ENCODE peak calls at places on chromosomes 2 and 18, in eight cellular contexts. M is RWPE2; W is iPS DF 6.9; R is left ventricle myocardium inferior; C is Peyer's patch; H is CD4-positive, alpha-beta memory T cell; T is lower lobe of right lung; U is gastrocnemius medialis. A is an unnamed sample.

GRCh38 chr2:218627939-218628338 is 20.2 kb downstream of the PLCD4 start:
- DNase-seq in M (no peak), W (no peak), R (no peak), C (no peak), H (no peak), T (no peak), U (no peak), A (no peak)

GRCh38 chr2:174327958-174328308 is 6.8 kb upstream of the SP9 start:
- DNase-seq in M (no peak), W (no peak), R (no peak), C (no peak), H (no peak), T (no peak), U (no peak), A (no peak)

GRCh38 chr2:33442528-33443069 is 33.9 kb upstream of the RASGRP3 start:
- DNase-seq in M (no peak), W (no peak), R (no peak), C (no peak), H (no peak), T (no peak), U (no peak), A (no peak)

GRCh38 chr2:206983156-206983875 is 44.0 kb downstream of the CPO start:
- DNase-seq in M (no peak), W (no peak), R (no peak), C (no peak), H (no peak), T (no peak), U (no peak), A (no peak)

GRCh38 chr2:37219046-37219445 is 12.3 kb downstream of the CEBPZ start:
- DNase-seq in M (no peak), W (no peak), R (no peak), C (no peak), H (no peak), T (no peak), U (no peak), A (no peak)

GRCh38 chr2:33848486-33848885 is 249.4 kb upstream of the FAM98A start:
- DNase-seq in M (no peak), W (no peak), R (no peak), C (no peak), H (no peak), T (no peak), U (no peak), A (no peak)

GRCh38 chr2:122634261-122634660 is 878.8 kb downstream of the TSN start:
- DNase-seq in M (no peak), W (no peak), R (no peak), C (no peak), H (no peak), T (no peak), U (no peak), A (no peak)

GRCh38 chr2:207255565-207255964 is 89.8 kb upstream of the KLF7 start:
- DNase-seq in M (no peak), W (no peak), R (no peak), C (no peak), H (no peak), T (no peak), U (no peak), A (no peak)

GRCh38 chr18:10822457-10822856 is 296.6 kb downstream of the NAPG start:
- DNase-seq in M (no peak), W (no peak), R (no peak), C (no peak), H (no peak), T (no peak), U (no peak), A (no peak)

GRCh38 chr2:5019324-5019723 is 672.9 kb upstream of the SOX11 start:
- DNase-seq in M (no peak), W (no peak), R (no peak), C (no peak), H (no peak), T (no peak), U (no peak), A (no peak)

GRCh38 chr2:3257842-3258241 is 119.8 kb downstream of the EIPR1 start:
- DNase-seq in M (no peak), W (no peak), R (no peak), C (peak; percentile 3), H (no peak), T (no peak), U (no peak), A (no peak)

GRCh38 chr2:96665083-96665569 is 22.6 kb downstream of the FER1L5 start:
- DNase-seq in M (peak; percentile 73), W (no peak), R (no peak), C (no peak), H (no peak), T (peak; percentile 61), U (peak; percentile 77), A (no peak)

GRCh38 chr2:27442981-27443323 is 771 bp downstream of the KRTCAP3 start:
- DNase-seq in M (no peak), W (no peak), R (no peak), C (no peak), H (no peak), T (no peak), U (peak; percentile 75), A (no peak)

GRCh38 chr18:25310045-25310444 is 41.9 kb downstream of the ZNF521 start:
- DNase-seq in M (no peak), W (no peak), R (no peak), C (no peak), H (no peak), T (no peak), U (no peak), A (no peak)

DNA sequence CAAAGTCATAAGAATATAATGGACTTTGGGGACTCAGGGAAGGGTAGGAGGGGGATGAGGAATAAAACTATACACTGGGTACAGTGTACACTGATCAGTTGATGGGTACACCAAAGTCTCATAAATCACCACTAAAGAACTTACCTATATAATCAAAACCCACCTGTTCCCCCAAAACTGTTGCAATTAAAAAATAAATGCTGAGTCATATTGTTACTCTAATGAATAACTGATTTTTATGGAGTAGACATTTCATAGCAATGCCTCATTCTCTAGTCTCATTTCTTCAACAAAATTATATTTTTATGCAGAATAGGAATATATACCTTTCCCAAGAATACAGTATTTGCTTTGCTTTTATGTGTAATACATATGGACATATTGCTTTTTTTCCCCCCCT is 181.2 kb downstream of the ST6GAL2 start:
- DNase-seq in M (no peak), W (no peak), R (no peak), C (no peak), H (no peak), T (no peak), U (no peak), A (no peak)
- H3K4me1 ChIP-seq in M (no peaks in the 10 kb centered on the region), W (no peaks in the 10 kb centered on the region), R (no peaks in the 10 kb centered on the region), C (no peaks in the 10 kb centered on the region), H (no peaks in the 10 kb centered on the region), T (no peaks in the 10 kb centered on the region), U (no peaks in the 10 kb centered on the region), A (no peaks in the 10 kb centered on the region)

GRCh38 chr2:25617948-25618646 is 55.3 kb downstream of the DTNB start:
- DNase-seq in M (no peak), W (no peak), R (no peak), C (no peak), H (no peak), T (no peak), U (no peak), A (no peak)

GRCh38 chr2:25615395-25615794 is 58.0 kb downstream of the DTNB start:
- DNase-seq in M (no peak), W (no peak), R (no peak), C (no peak), H (no peak), T (no peak), U (no peak), A (no peak)

GRCh38 chr2:25615920-25616319 is 57.5 kb downstream of the DTNB start:
- DNase-seq in M (no peak), W (no peak), R (no peak), C (no peak), H (no peak), T (no peak), U (no peak), A (no peak)

GRCh38 chr2:25618676-25619075 is 54.7 kb downstream of the DTNB start:
- DNase-seq in M (no peak), W (no peak), R (no peak), C (no peak), H (no peak), T (no peak), U (no peak), A (no peak)

GRCh38 chr2:25614711-25615110 is 58.7 kb downstream of the DTNB start:
- DNase-seq in M (no peak), W (no peak), R (no peak), C (no peak), H (no peak), T (no peak), U (no peak), A (no peak)
- H3K4me1 ChIP-seq in M (peaks cover 32% of the 10 kb centered on the region), W (no peaks in the 10 kb centered on the region), R (peaks cover 22% of the 10 kb centered on the region), C (no peaks in the 10 kb centered on the region), H (no peaks in the 10 kb centered on the region), T (no peaks in the 10 kb centered on the region), U (peaks cover 7% of the 10 kb centered on the region), A (peaks cover 3% of the 10 kb centered on the region)

DNA sequence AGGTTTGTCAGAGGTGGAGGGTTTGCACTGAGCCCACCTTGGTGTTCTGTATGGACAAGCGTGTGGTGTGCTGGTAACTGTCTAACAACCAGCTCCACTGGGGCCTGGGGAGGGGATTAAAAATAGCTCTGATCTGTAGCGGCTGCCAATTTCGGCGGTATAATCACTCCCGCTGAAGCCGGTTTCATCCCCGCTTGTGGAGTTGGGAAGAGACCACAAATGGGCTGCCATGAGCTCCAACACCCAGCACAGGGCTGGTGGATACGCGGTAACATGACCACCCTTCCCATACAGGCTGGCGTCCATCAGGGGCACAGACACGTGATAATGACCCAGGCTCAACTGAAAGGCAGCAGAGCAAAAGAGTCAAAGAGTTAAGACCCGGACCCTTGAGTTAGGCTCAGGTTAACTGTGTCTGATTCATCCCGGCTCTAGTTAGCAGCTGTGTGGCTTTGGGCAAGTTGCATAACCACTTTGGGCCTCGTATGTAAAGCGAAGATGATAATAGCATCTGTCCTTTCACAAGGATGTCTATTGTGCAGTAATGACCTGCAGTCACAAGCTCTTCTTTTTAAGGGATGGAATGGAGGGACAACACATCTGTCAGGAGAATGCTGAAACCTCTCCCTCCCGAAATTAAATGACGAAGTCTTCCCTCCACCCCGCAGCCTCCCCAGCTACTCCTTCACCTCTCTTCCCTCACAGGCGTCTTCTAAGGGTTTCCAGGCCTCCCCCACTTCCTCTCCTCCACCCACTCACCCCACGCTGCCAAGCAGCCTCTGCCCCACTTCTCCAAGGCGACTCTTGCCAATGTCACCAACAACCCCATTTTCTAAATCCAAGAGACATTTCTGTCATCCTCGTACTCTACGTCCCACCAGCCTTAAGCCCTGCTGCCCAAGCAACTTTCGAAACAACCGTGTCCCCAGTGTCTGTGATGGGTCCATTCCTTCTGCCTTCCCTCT is 135.3 kb upstream of the ID2 start:
- DNase-seq in M (peak; percentile 30), W (no peak), R (peak; percentile 18), C (no peak), H (no peak), T (peak; percentile 74), U (peak; percentile 4), A (no peak)
- H3K4me1 ChIP-seq in M (no peaks in the 10 kb centered on the region), W (peaks cover 1% of the 10 kb centered on the region), R (peaks cover 28% of the 10 kb centered on the region), C (peaks cover 26% of the 10 kb centered on the region), H (peaks cover 57% of the 10 kb centered on the region), T (peaks cover 38% of the 10 kb centered on the region), U (no peaks in the 10 kb centered on the region), A (peaks cover 47% of the 10 kb centered on the region)

GRCh38 chr2:55027226-55027625 is 23.0 kb downstream of the RTN4 start:
- DNase-seq in M (no peak), W (no peak), R (no peak), C (no peak), H (no peak), T (no peak), U (no peak), A (no peak)
- H3K4me1 ChIP-seq in M (peaks cover 6% of the 10 kb centered on the region), W (peaks cover 2% of the 10 kb centered on the region), R (peaks cover 66% of the 10 kb centered on the region), C (no peaks in the 10 kb centered on the region), H (peaks cover 77% of the 10 kb centered on the region), T (peaks cover 76% of the 10 kb centered on the region), U (peaks cover 18% of the 10 kb centered on the region), A (peaks cover 26% of the 10 kb centered on the region)

A was measured in GM12878.